ENCODE peak calls at places on chromosome 2, in ten cellular contexts. A, U, F, W, O, C, L, I, P and M are unnamed samples.
A peak's percentile ranks its signal among the peaks of the same experiment; 100 is the strongest.

GRCh38 chr2:101952551-101952950 is 39.2 kb upstream of the IL1R2 start:
- DNase-seq in A (no peak), U (no peak), F (no peak), W (no peak), O (no peak), C (no peak), L (no peak), I (no peak), P (no peak), M (peak; percentile 40)

GRCh38 chr2:40187054-40187453 is 264.8 kb downstream of the SLC8A1 start:
- DNase-seq in A (no peak), U (no peak), F (no peak), W (no peak), O (no peak), C (no peak), L (no peak), I (no peak), P (no peak), M (no peak)

GRCh38 chr2:39942970-39943369 is 163.9 kb upstream of the THUMPD2 start:
- DNase-seq in A (no peak), U (no peak), F (no peak), W (peak; percentile 13), O (no peak), C (peak; percentile 13), L (no peak), I (peak; percentile 54), P (peak; percentile 26), M (no peak)

GRCh38 chr2:236162804-236163482 is 5.2 kb downstream of the GBX2 start:
- DNase-seq in A (no peak), U (no peak), F (no peak), W (no peak), O (no peak), C (no peak), L (no peak), I (no peak), P (no peak), M (no peak)

GRCh38 chr2:105454801-105455485 is 56.1 kb upstream of the FHL2 start:
- DNase-seq in A (peak; percentile 76), U (no peak), F (no peak), W (peak; percentile 77), O (peak; percentile 41), C (peak; percentile 37), L (peak; percentile 40), I (peak; percentile 73), P (peak; percentile 83), M (peak; percentile 82)

GRCh38 chr2:237864940-237865622 is 5.7 kb downstream of the RAMP1 start:
- DNase-seq in A (peak; percentile 55), U (no peak), F (no peak), W (peak; percentile 66), O (no peak), C (peak; percentile 70), L (no peak), I (no peak), P (peak; percentile 22), M (peak; percentile 51)

GRCh38 chr2:222280795-222281194 is 18.0 kb downstream of the PAX3 start:
- DNase-seq in A (no peak), U (no peak), F (no peak), W (no peak), O (no peak), C (no peak), L (no peak), I (no peak), P (no peak), M (no peak)

GRCh38 chr2:112640800-112641675 is 4.7 kb upstream of the SLC20A1 start:
- DNase-seq in A (peak; percentile 30), U (no peak), F (no peak), W (peak; percentile 94), O (no peak), C (peak; percentile 75), L (no peak), I (peak; percentile 81), P (peak; percentile 54), M (no peak)

GRCh38 chr2:108534577-108535379 is 508 bp downstream of the LIMS1 start:
- DNase-seq in A (peak; percentile 28), U (peak; percentile 56), F (no peak), W (peak; percentile 69), O (peak; percentile 52), C (peak; percentile 27), L (peak; percentile 56), I (peak; percentile 28), P (peak; percentile 28), M (peak; percentile 47)

GRCh38 chr2:237408280-237408679 is 5.7 kb downstream of the COL6A3 start:
- DNase-seq in A (no peak), U (no peak), F (no peak), W (peak; percentile 63), O (no peak), C (no peak), L (no peak), I (no peak), P (no peak), M (no peak)

GRCh38 chr2:148538375-148538774 is 106.2 kb upstream of the EPC2 start:
- DNase-seq in A (no peak), U (no peak), F (no peak), W (no peak), O (no peak), C (no peak), L (no peak), I (no peak), P (no peak), M (no peak)

GRCh38 chr2:232537079-232537478 is 2.4 kb upstream of the CHRNG start:
- DNase-seq in A (no peak), U (no peak), F (no peak), W (peak; percentile 24), O (no peak), C (no peak), L (no peak), I (no peak), P (no peak), M (no peak)

GRCh38 chr2:222440670-222441422 is 16.5 kb downstream of the SGPP2 start:
- DNase-seq in A (peak; percentile 44), U (no peak), F (no peak), W (peak; percentile 85), O (no peak), C (peak; percentile 63), L (no peak), I (peak; percentile 43), P (peak; percentile 80), M (no peak)

GRCh38 chr2:234324151-234324550 is 172.7 kb downstream of the ARL4C start:
- DNase-seq in A (no peak), U (peak; percentile 19), F (no peak), W (no peak), O (no peak), C (no peak), L (no peak), I (no peak), P (no peak), M (no peak)

GRCh38 chr2:105573490-105573889 is 171.2 kb upstream of the NCK2 start:
- DNase-seq in A (no peak), U (no peak), F (no peak), W (no peak), O (peak; percentile 77), C (no peak), L (no peak), I (no peak), P (no peak), M (no peak)

GRCh38 chr2:979286-979928 is 28.8 kb downstream of the SNTG2 start:
- DNase-seq in A (no peak), U (no peak), F (no peak), W (no peak), O (no peak), C (no peak), L (no peak), I (no peak), P (no peak), M (no peak)

GRCh38 chr2:160984426-160985077 is 175.7 kb upstream of the TANK start:
- DNase-seq in A (no peak), U (no peak), F (no peak), W (no peak), O (no peak), C (no peak), L (no peak), I (no peak), P (no peak), M (no peak)

GRCh38 chr2:41197781-41198180 is 745.9 kb upstream of the SLC8A1 start:
- DNase-seq in A (no peak), U (no peak), F (no peak), W (peak; percentile 12), O (no peak), C (no peak), L (no peak), I (peak; percentile 28), P (no peak), M (no peak)

GRCh38 chr2:151775057-151775740 is 40.9 kb upstream of the NEB start:
- DNase-seq in A (no peak), U (no peak), F (no peak), W (no peak), O (no peak), C (no peak), L (no peak), I (peak; percentile 72), P (peak; percentile 40), M (no peak)

GRCh38 chr2:143524001-143524608 is 394.9 kb downstream of the ARHGAP15 start:
- DNase-seq in A (no peak), U (no peak), F (no peak), W (peak; percentile 21), O (no peak), C (no peak), L (no peak), I (peak; percentile 17), P (no peak), M (no peak)

GRCh38 chr2:37156857-37157714 is at the start of gene EIF2AK2:
- DNase-seq in A (peak; percentile 89), U (peak; percentile 76), F (peak; percentile 61), W (peak; percentile 92), O (peak; percentile 91), C (peak; percentile 97), L (peak; percentile 92), I (peak; percentile 82), P (peak; percentile 81), M (no peak)